ENCODE peak calls at places on chromosomes 12 and 14, in nine cellular contexts. Z, G, L, U, B, C, P, Q and O are unnamed samples.

GRCh38 chr14:69181491-69181890 is 9.8 kb upstream of the EXD2 start:
- DNase-seq in B (no peak), L (no peak), G (no peak), P (no peak), C (no peak), Q (no peak), Z (no peak), U (peak), O (no peak)

GRCh38 chr14:71594828-71595227 is 337.4 kb upstream of the RGS6 start:
- DNase-seq in L (no peak), P (no peak), G (no peak), B (no peak), U (peak), Q (no peak), C (no peak), Z (peak), O (no peak)

GRCh38 chr12:75846102-75846501 is 185.5 kb downstream of the PHLDA1 start:
- DNase-seq in P (no peak), L (no peak), C (no peak), Z (no peak), U (no peak), B (no peak), G (no peak), Q (no peak), O (no peak)

GRCh38 chr12:93572712-93573551 is 457 bp downstream of the SOCS2 start:
- DNase-seq in P (peak), C (peak), L (peak), Q (peak), U (no peak), B (no peak), Z (peak), G (peak), O (no peak)

GRCh38 chr12:45269407-45269741 is 53.5 kb downstream of the ANO6 start:
- DNase-seq in C (no peak), U (no peak), B (no peak), Z (no peak), G (no peak), Q (no peak), P (no peak), L (no peak), O (no peak)

GRCh38 chr14:103207038-103207403 is 83.8 kb downstream of the TNFAIP2 start:
- DNase-seq in C (no peak), Z (no peak), P (peak), U (peak), G (no peak), B (peak), L (peak), Q (no peak), O (peak)

GRCh38 chr14:56813143-56813551 is 2.9 kb upstream of the OTX2 start:
- DNase-seq in B (no peak), Z (no peak), C (no peak), Q (no peak), L (peak), G (no peak), U (no peak), P (peak), O (no peak)

GRCh38 chr12:74732801-74733200 is 195.2 kb downstream of the ATXN7L3B start:
- DNase-seq in C (no peak), Z (no peak), P (peak), G (no peak), L (no peak), B (no peak), Q (no peak), U (no peak), O (no peak)

GRCh38 chr14:78917462-78917861 is 747.3 kb downstream of the NRXN3 start:
- DNase-seq in B (no peak), U (no peak), P (no peak), Q (no peak), L (no peak), C (no peak), Z (no peak), G (no peak), O (no peak)

GRCh38 chr12:131137836-131138637 is 184.3 kb downstream of the ADGRD1 start:
- DNase-seq in L (no peak), Q (no peak), C (no peak), P (peak), Z (no peak), U (peak), B (no peak), G (no peak), O (no peak)

GRCh38 chr12:42679402-42679801 is 89.9 kb upstream of the PRICKLE1 start:
- DNase-seq in B (no peak), P (no peak), L (no peak), C (no peak), Q (no peak), U (peak), G (no peak), Z (no peak), O (no peak)

GRCh38 chr14:40887912-40888311 is 718.8 kb upstream of the LRFN5 start:
- DNase-seq in Z (no peak), B (no peak), L (no peak), U (no peak), Q (no peak), C (no peak), G (no peak), P (no peak), O (no peak)

GRCh38 chr12:117161460-117162166 is 28.7 kb downstream of the FBXO21 start:
- DNase-seq in C (no peak), B (no peak), P (no peak), Q (no peak), L (no peak), Z (no peak), G (no peak), U (no peak), O (no peak)

GRCh38 chr14:101363880-101364391 is 197.4 kb upstream of the DIO3 start:
- DNase-seq in U (no peak), C (no peak), B (no peak), P (no peak), L (no peak), G (no peak), Z (no peak), Q (no peak), O (no peak)

GRCh38 chr12:46858368-46858767 is 32.6 kb upstream of the SLC38A4 start:
- DNase-seq in Z (no peak), C (no peak), U (peak), Q (no peak), G (no peak), B (no peak), L (no peak), P (no peak), O (no peak)

GRCh38 chr12:20367731-20368652 is at the start of gene PDE3A:
- DNase-seq in U (peak), L (peak), G (peak), Q (no peak), P (peak), Z (no peak), C (peak), B (peak), O (peak)

GRCh38 chr14:24437020-24437735 is 5.4 kb downstream of the SDR39U1 start:
- DNase-seq in Z (no peak), U (no peak), Q (no peak), B (no peak), G (peak), C (no peak), P (no peak), L (no peak), O (no peak)

GRCh38 chr12:3313066-3313465 is 177.9 kb upstream of the PRMT8 start:
- DNase-seq in Q (no peak), B (peak), G (no peak), U (peak), P (no peak), L (no peak), Z (no peak), C (no peak), O (peak)

DNA sequence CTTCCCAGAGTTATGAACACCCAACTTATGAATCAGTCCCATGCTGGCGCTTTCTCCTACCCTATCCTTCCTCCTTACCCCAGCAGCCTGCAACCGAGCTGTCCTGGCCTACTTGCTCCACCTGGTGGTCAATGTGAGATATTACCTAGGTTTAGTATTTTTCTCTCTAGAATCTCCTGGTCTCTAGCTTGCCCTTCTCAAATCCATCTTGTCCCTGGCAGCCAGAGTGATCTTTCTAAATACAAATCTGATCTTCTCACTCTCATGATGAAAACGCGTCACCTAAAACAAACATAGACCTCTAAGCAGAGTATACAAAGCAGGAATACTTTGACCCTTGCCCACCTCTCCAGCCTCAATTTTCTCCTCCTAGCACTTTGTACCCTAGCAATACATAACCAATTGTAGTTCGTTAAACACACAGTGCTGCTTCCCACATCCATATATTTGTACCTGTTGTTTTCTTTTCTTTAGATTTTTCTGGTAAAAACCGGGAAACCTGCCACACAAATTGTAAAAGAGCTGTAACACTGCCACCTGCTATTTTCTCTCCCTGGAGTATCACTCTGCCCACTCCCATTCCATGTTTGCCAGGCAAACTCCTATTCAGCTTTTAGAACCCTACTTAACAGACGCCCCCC is 20.0 kb upstream of the TCP11L2 start:
- DNase-seq in G (peak), B (no peak), U (peak), Q (peak), C (peak), Z (peak), L (peak), P (peak), O (peak)
- TF ChIP-seq CTCF in G (peak), B (peak), U (peak), Q (peak), C (peak), Z (peak), L (peak), P (peak), O (peak)

DNA sequence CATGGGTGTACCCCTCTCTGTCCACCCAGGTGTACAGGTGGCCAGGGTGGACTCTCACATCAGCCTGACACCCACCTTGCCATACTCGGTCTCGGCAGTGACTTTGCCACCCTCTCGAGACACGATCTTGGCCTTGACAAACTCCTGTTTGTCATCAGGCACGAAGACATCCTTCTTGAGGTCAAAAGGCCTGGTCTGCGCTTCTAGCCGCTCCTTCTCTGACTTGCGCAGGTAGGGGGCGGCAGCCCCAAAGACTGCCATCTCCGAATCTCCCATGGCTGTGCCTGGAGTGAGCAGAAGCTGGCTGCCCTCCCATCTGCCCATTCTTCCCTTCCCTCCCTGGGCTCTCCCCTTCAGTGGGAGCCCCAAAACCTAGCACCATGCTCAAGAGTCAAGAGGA is 2.0 kb downstream of the MYH7 start:
- DNase-seq in C (no peak), P (peak), Q (no peak), G (no peak), B (no peak), L (no peak), U (no peak), Z (no peak), O (no peak)
- TF ChIP-seq CTCF in C (no peak), P (peak), Q (no peak), G (no peak), B (no peak), L (peak), U (no peak), Z (no peak), O (no peak)

DNA sequence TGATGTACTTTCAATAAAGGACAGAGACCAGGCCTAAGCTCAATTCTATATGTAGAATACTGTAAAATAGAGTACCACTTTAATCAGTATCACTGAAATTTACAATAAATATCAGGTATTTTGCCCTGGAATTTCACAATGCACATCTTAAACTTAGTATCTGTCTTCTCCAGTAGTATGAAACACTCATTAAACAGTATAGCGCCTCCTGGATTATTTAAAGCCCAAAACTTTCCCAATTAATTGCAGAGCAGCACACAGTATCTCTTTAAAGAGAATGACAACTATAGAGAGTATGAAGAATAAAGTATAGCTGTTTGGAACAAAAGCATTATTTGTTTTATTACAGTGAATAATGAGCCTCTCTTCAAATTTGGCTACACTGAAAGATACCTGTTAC is 80.2 kb downstream of the BHLHE41 start:
- DNase-seq in U (no peak), Q (no peak), C (no peak), P (no peak), Z (no peak), L (no peak), G (no peak), B (no peak), O (no peak)
- TF ChIP-seq CTCF in U (no peak), Q (no peak), C (no peak), P (peak), Z (no peak), L (no peak), G (no peak), B (no peak), O (peak)

GRCh38 chr12:53476769-53477209 is 22.5 kb downstream of the MAP3K12 start:
- DNase-seq in Z (no peak), L (no peak), P (peak), Q (no peak), G (no peak), U (peak), C (no peak), B (no peak), O (no peak)
- TF ChIP-seq CTCF in Z (peak), L (no peak), P (peak), Q (peak), G (no peak), U (peak), C (peak), B (peak), O (peak)

DNA sequence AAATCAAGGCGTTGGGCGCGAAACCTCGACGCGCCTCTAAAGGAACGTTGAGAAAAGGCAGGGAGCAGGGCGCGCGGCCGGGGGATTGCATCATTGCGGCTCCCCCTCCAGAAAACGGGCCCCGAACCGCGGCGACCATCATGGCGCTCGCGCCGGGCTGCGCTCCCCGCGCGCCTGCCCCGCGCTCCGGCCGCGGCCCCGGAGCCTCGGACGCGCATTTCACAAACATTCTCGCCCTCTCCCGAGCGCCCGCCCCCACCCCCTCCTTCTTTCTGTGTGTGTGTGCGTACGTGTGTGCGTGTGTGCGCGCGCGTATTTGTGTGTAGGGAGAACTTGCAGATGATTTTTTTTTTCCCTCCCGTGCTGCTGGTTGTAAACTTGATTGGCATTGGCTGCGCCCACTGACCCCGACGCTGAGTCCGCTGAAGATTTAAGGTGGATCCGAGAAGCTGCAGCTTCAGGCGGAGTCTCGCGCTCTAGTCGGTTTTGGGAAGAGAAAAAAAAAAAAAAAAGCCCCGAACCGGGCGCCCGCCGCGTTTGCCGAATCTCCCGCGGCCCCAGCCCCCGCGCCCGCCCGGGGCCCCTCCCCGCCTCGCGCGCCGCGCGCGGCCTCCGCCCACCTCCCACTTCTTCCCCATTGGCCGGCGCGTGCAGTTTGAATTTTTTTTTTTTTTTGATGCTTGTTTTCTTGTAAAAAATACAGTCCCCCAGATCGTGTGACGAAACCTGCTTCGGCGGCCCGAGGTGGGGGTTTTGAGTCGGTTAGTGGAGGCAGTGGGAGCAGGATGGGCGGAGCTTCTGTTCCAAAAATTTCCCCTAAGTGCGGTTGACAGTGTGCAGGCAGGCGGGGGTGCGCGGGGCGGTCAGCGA is 8.2 kb downstream of the CDKN1B start:
- DNase-seq in Q (peak), C (peak), L (peak), G (peak), Z (peak), B (peak), U (peak), P (peak), O (peak)
- TF ChIP-seq CTCF in Q (no peak), C (no peak), L (no peak), G (no peak), Z (no peak), B (no peak), U (no peak), P (peak), O (peak)

DNA sequence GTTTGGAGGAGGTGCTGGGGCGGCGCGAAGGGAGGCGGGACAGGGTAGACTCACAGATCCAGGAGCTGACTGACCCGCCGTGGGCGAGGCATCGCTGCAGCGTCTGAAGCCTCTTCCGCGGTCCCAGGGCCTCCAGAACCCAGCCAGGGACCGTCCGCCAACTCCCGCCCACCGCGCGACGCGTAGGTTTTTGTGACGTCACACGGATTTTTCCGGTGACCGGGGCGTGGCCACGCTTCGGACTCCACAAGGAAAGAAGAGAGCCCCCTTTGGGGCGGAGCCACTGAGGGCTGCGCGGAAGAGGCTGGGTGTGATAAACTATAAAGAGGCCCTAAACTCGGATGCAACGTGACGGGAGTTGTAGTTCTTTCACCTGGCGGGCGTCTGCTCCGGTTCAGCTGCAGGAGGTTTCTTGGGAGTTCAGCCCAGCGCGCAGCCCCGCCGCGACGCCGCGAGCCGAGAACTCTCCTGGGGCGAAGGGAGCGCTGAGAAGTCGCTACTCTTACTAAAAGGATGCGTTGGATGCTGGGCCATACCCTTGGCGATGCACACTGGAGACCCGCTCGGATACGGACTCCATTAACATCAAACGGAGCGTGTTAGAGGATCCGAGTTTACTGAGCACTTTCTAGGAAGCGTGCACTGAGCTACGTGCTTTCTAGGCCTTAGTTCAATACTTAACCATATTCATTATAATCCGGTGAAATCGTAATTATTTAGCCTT is at the start of gene AMN1:
- DNase-seq in U (peak), B (peak), Q (peak), P (peak), L (peak), G (peak), Z (peak), C (peak), O (peak)
- TF ChIP-seq CTCF in U (no peak), B (no peak), Q (no peak), P (peak), L (no peak), G (no peak), Z (no peak), C (peak), O (peak)